ENCODE peak calls at places on chromosomes 7 and 10, in ten cellular contexts. R is HCT116; D is Panc1; J is K562; L is body of pancreas; M is mucosa of descending colon; V is thoracic aorta; C is CD4-positive, CD25-positive, alpha-beta regulatory T cell; A is pancreas; G is right lobe of liver. H is an unnamed sample. For H3K36me3, the result is how much of the 10 kb centered on the place peaks cover.

GRCh38 chr7:151109094-151110048 is 23.1 kb downstream of the AGAP3 start:
- ATAC-seq in C (no peak), R (no peak), V (no peak), M (peak), D (no peak), G (peak), A (no peak), J (peak), L (no peak), H (peak)

GRCh38 chr7:5352440-5353010 is 69.8 kb downstream of the SLC29A4 start:
- ATAC-seq in C (no peak), V (no peak), M (no peak), D (peak), G (no peak), R (no peak), J (no peak), L (no peak), A (no peak), H (no peak)

GRCh38 chr10:79102056-79102874 is 33.5 kb downstream of the ZMIZ1 start:
- ATAC-seq in J (peak), C (no peak), R (peak), V (peak), A (peak), M (peak), L (peak), G (peak), D (peak), H (peak)

GRCh38 chr10:117163061-117163953 is 25.2 kb upstream of the VAX1 start:
- ATAC-seq in D (peak), G (no peak), J (peak), L (peak), V (no peak), R (no peak), A (peak), M (peak), C (no peak), H (no peak)

GRCh38 chr10:11232222-11232961 is 214.7 kb downstream of the CELF2 start:
- ATAC-seq in M (no peak), A (no peak), C (peak), G (no peak), D (no peak), J (no peak), R (no peak), V (no peak), L (no peak), H (no peak)

GRCh38 chr7:8177109-8177933 is 84.6 kb downstream of the ICA1 start:
- ATAC-seq in D (no peak), M (peak), V (no peak), G (no peak), L (no peak), C (no peak), R (no peak), J (peak), A (peak), H (no peak)

GRCh38 chr7:101986335-101986734 is 168.9 kb downstream of the CUX1 start:
- ATAC-seq in M (no peak), C (no peak), D (no peak), R (no peak), J (no peak), G (no peak), A (peak), L (no peak), V (peak), H (no peak)

GRCh38 chr7:87038993-87039716 is 20.3 kb downstream of the ELAPOR2 start:
- ATAC-seq in D (no peak), A (peak), R (peak), J (peak), L (no peak), M (no peak), G (no peak), C (no peak), V (no peak), H (no peak)

GRCh38 chr10:3765376-3765667 is 19.7 kb downstream of the KLF6 start:
- ATAC-seq in A (no peak), V (no peak), M (no peak), R (no peak), G (no peak), J (peak), C (peak), L (no peak), D (no peak), H (no peak)

GRCh38 chr10:33274096-33274785 is 60.2 kb downstream of the NRP1 start:
- ATAC-seq in G (no peak), C (no peak), J (no peak), V (no peak), M (no peak), R (peak), A (no peak), D (no peak), L (no peak), H (no peak)

GRCh38 chr10:33279276-33279675 is 55.2 kb downstream of the NRP1 start:
- ATAC-seq in C (no peak), L (no peak), M (no peak), G (no peak), A (no peak), R (no peak), V (no peak), J (no peak), D (peak), H (no peak)

GRCh38 chr10:33276282-33276923 is 58.1 kb downstream of the NRP1 start:
- ATAC-seq in J (no peak), L (no peak), C (no peak), V (no peak), G (no peak), A (no peak), M (no peak), D (no peak), R (no peak), H (no peak)

GRCh38 chr10:33279791-33280190 is 54.7 kb downstream of the NRP1 start:
- ATAC-seq in A (no peak), V (peak), M (no peak), G (no peak), J (no peak), C (no peak), L (no peak), D (no peak), R (no peak), H (peak)

GRCh38 chr10:33277135-33277536 is 57.3 kb downstream of the NRP1 start:
- ATAC-seq in A (no peak), V (no peak), D (peak), C (no peak), G (peak), L (no peak), J (no peak), R (no peak), M (no peak), H (no peak)
- H3K36me3 ChIP-seq in A (under half), V (under half), D (under half), C (under half), G (under half), L (under half), J (under half), R (under half), M (under half), H (under half)

GRCh38 chr10:71819985-71820384 is 31.1 kb downstream of the PSAP start:
- ATAC-seq in C (no peak), G (no peak), D (no peak), R (no peak), A (no peak), V (no peak), L (no peak), M (no peak), J (no peak), H (no peak)
- H3K36me3 ChIP-seq in C (half or more), G (half or more), D (half or more), R (half or more), A (under half), V (half or more), L (under half), M (under half), J (half or more), H (under half)

GRCh38 chr10:119394657-119395286 is 147.7 kb downstream of the RGS10 start:
- ATAC-seq in D (no peak), V (no peak), C (no peak), L (no peak), J (no peak), A (no peak), R (no peak), G (no peak), M (no peak), H (no peak)
- H3K36me3 ChIP-seq in D (under half), V (under half), C (under half), L (under half), J (under half), A (under half), R (under half), G (under half), M (under half), H (under half)

GRCh38 chr7:135709508-135709907 is 18.5 kb downstream of the SLC13A4 start:
- ATAC-seq in D (no peak), G (no peak), C (no peak), R (no peak), J (no peak), A (no peak), M (no peak), L (no peak), V (no peak), H (no peak)
- H3K36me3 ChIP-seq in D (under half), G (under half), C (under half), R (under half), J (under half), A (under half), M (under half), L (under half), V (under half), H (under half)

GRCh38 chr10:27207350-27207749 is 33.2 kb downstream of the ACBD5 start:
- ATAC-seq in D (no peak), G (no peak), V (no peak), M (no peak), J (no peak), R (no peak), C (no peak), L (no peak), A (no peak), H (no peak)
- H3K36me3 ChIP-seq in D (under half), G (half or more), V (under half), M (under half), J (under half), R (under half), C (half or more), L (under half), A (under half), H (half or more)